ENCODE peak calls at places on chromosomes 11 and 22, in five cellular contexts. A is tibial nerve, L is GM12865, P is AG10803, Y is endothelial cell. F is an unnamed sample.

GRCh38 chr22:18954333-18954732 is 18.2 kb upstream of the PRODH start:
- DNase-seq in A (peak), L (peak), P (peak), Y (peak), F (peak)

GRCh38 chr11:83549984-83550667 is 264.0 kb upstream of the CCDC90B start:
- DNase-seq in A (no peak), L (no peak), P (no peak), Y (no peak), F (no peak)

GRCh38 chr11:46489668-46490560 is 98.3 kb upstream of the CHRM4 start:
- DNase-seq in A (no peak), L (peak), P (peak), Y (peak), F (no peak)

GRCh38 chr11:61489833-61490585 is 18.5 kb upstream of the LRRC10B start:
- DNase-seq in A (no peak), L (no peak), P (peak), Y (no peak), F (no peak)

GRCh38 chr11:65981101-65981740 is 19.7 kb downstream of the SART1 start:
- DNase-seq in A (no peak), L (no peak), P (no peak), Y (no peak), F (no peak)

GRCh38 chr11:95503047-95503446 is 272.0 kb upstream of the SESN3 start:
- DNase-seq in A (no peak), L (no peak), P (peak), Y (no peak), F (no peak)

GRCh38 chr11:64229959-64230208 is 464 bp upstream of the DNAJC4 start:
- DNase-seq in A (no peak), L (no peak), P (no peak), Y (no peak), F (no peak)

GRCh38 chr11:71548716-71549151 is 514 bp downstream of the KRTAP5-9 start:
- DNase-seq in A (no peak), L (peak), P (no peak), Y (no peak), F (no peak)

GRCh38 chr11:35622070-35622469 is 3.8 kb downstream of the FJX1 start:
- DNase-seq in A (no peak), L (no peak), P (peak), Y (no peak), F (no peak)

GRCh38 chr11:61145228-61146005 is 15.8 kb downstream of the VPS37C start:
- DNase-seq in A (no peak), L (no peak), P (no peak), Y (no peak), F (no peak)

GRCh38 chr22:49540084-49540483 is 287.6 kb downstream of the BRD1 start:
- DNase-seq in A (no peak), L (no peak), P (no peak), Y (no peak), F (no peak)

GRCh38 chr11:70068345-70068744 is 9.8 kb upstream of the ANO1 start:
- DNase-seq in A (no peak), L (no peak), P (no peak), Y (peak), F (no peak)

GRCh38 chr22:22848364-22848866 is 39.2 kb upstream of the IGLL5 start:
- DNase-seq in A (peak), L (peak), P (peak), Y (peak), F (no peak)

GRCh38 chr11:93348931-93349330 is 18.4 kb downstream of the DEUP1 start:
- DNase-seq in A (no peak), L (no peak), P (no peak), Y (no peak), F (no peak)

GRCh38 chr11:26030419-26030818 is 301.5 kb upstream of the ANO3 start:
- DNase-seq in A (no peak), L (no peak), P (no peak), Y (no peak), F (no peak)

GRCh38 chr11:95556342-95557151 is 233.0 kb downstream of the FAM76B start:
- DNase-seq in A (no peak), L (peak), P (peak), Y (no peak), F (no peak)

GRCh38 chr22:27692243-27692642 is 109.3 kb downstream of the MN1 start:
- DNase-seq in A (no peak), L (no peak), P (peak), Y (no peak), F (no peak)
- TF ChIP-seq CTCF in A (no peak), L (no peak), P (peak), Y (no peak), F (no peak)

GRCh38 chr22:37196539-37197450 is 8.7 kb upstream of the C1QTNF6 start:
- DNase-seq in A (peak), L (no peak), P (peak), Y (no peak), F (peak)
- TF ChIP-seq CTCF in A (peak), L (no peak), P (peak), Y (no peak), F (no peak)

DNA sequence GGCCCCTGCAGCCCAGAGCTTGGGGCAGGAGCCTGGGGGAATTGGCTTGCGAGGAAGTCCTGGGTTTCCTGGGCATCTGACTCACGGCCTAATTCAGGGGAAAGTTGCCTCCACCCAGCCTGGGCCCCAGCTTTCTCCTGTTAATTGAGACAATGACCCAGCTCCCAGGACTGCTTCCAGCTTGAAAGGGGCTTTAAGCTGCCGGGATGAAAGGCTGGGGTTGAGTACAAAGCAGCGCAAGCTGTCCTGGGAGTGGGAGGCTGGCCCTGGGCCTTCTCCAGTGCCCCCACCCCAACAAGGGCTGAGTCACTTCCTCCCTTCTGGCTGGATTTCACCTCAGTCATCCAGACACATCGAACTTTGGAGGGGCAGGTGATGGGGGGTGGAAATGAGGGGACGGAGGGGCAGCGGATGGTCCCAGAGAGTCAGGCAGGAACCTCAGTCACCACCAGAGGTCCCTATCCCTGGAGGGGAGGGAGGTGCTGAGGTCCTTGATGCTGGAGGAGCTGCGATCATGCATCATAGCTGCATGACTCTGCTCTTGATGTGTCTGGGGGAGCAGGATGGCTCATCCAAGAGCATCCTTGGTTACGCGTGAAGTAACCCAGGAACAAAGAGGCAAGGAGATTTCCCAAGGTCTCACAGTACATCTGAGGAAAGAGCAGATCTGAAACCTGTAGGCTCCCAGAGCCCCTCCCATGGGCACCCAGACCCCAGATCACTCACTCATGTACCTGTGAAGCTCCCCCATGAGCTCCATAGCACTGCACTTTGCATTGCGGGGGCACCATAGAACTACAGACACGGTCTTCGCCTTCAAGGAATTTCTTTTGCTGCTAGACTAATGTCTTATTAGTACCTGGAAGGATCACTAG is 30.0 kb upstream of the OAF start:
- DNase-seq in A (no peak), L (no peak), P (peak), Y (no peak), F (peak)
- TF ChIP-seq CTCF in A (no peak), L (no peak), P (peak), Y (peak), F (no peak)

GRCh38 chr22:33678523-33678922 is 241.8 kb downstream of the LARGE1 start:
- DNase-seq in A (no peak), L (no peak), P (no peak), Y (no peak), F (no peak)
- TF ChIP-seq CTCF in A (no peak), L (no peak), P (no peak), Y (no peak), F (no peak)

F was measured in omental fat pad.